ENCODE peak calls at places on chromosomes 13 and 19, in six cellular contexts. K, P, Y, O, N and H are unnamed samples. For H3K4me1, the result is how much of the 10 kb centered on the place peaks cover.

GRCh38 chr13:109821038-109821545 is 34.7 kb upstream of the IRS2 start:
- DNase-seq in Y (no peak), K (no peak), N (no peak), O (no peak), P (no peak), H (no peak)

GRCh38 chr19:48842744-48843162 is 6.5 kb upstream of the HSD17B14 start:
- DNase-seq in P (peak), K (no peak), Y (peak), O (peak), N (peak), H (peak)

GRCh38 chr19:51181913-51182419 is 39.9 kb downstream of the SIGLEC7 start:
- DNase-seq in P (peak), N (no peak), K (no peak), O (no peak), Y (no peak), H (peak)

GRCh38 chr13:22861958-22862466 is 318.8 kb upstream of the SGCG start:
- DNase-seq in Y (no peak), P (no peak), O (no peak), K (no peak), N (no peak), H (no peak)

GRCh38 chr13:80577951-80578670 is 237.2 kb upstream of the SPRY2 start:
- DNase-seq in K (no peak), N (no peak), P (peak), Y (no peak), O (no peak), H (no peak)

GRCh38 chr13:93233997-93234416 is 7.4 kb downstream of the GPC6 start:
- DNase-seq in O (no peak), P (peak), K (no peak), Y (no peak), N (no peak), H (no peak)

GRCh38 chr19:51111606-51112005 is 3.4 kb upstream of the CTU1 start:
- DNase-seq in O (no peak), P (peak), K (no peak), Y (no peak), N (no peak), H (no peak)

GRCh38 chr13:41821195-41821594 is 139.7 kb downstream of the VWA8 start:
- DNase-seq in P (no peak), K (no peak), Y (no peak), O (no peak), N (no peak), H (no peak)

GRCh38 chr13:113458218-113459065 is 5.2 kb upstream of the ADPRHL1 start:
- DNase-seq in N (peak), Y (no peak), O (no peak), P (peak), K (no peak), H (peak)

GRCh38 chr19:18484992-18485391 is 36.9 kb downstream of the ELL start:
- DNase-seq in O (no peak), K (no peak), N (no peak), P (no peak), Y (no peak), H (no peak)
- H3K4me1 ChIP-seq in O (under half), K (under half), N (under half), P (under half), Y (half or more), H (half or more)

GRCh38 chr19:1087813-1088418 is 7.3 kb downstream of the POLR2E start:
- DNase-seq in P (no peak), N (no peak), K (no peak), Y (peak), O (no peak), H (peak)
- H3K27ac ChIP-seq in P (no peak), N (no peak), K (no peak), Y (no peak), O (peak), H (peak)

DNA sequence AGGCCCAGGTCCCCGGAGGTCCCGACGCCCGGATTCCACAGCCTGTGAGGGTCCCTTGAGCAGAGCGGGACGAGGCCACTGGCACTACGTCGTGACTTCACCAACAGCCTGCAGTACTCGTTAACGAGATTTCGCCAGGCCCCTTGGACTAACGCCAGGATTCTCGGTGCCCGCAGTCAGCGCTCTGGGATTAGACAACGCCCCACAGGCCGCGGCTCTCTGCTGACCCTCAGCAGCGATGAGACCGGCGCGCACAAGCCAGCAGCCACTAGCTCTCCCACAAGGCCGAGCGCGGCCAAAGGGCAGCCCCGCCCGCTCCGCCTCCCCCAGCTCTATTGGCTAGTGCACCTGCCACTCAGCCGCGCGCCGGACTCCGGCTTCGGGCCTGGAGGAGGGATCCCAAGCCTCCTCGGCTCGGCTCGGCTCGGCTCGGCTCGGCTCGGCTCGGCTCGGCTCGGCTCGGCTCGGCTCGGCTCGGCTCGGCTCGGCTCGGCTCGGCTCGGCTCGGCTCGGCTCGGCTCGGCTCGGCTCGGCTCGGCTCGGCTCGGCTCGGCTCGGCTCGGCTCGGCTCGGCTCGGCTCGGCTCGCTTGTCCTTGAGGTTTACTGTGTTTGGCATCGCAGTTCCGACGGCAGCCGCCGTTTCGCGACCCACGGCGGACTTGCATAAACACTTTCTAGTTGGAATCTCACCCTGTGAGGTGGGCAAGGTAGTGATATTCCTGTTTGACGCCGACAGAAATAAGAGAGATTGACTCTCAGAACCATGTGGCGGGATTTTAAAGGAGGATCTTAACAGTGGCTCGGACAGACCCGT is 231.7 kb upstream of the SERP2 start:
- DNase-seq in P (peak), K (peak), Y (peak), O (peak), N (peak), H (peak)
- TF ChIP-seq CTCF in P (no peak), K (no peak), Y (peak), O (no peak), N (no peak), H (no peak)

DNA sequence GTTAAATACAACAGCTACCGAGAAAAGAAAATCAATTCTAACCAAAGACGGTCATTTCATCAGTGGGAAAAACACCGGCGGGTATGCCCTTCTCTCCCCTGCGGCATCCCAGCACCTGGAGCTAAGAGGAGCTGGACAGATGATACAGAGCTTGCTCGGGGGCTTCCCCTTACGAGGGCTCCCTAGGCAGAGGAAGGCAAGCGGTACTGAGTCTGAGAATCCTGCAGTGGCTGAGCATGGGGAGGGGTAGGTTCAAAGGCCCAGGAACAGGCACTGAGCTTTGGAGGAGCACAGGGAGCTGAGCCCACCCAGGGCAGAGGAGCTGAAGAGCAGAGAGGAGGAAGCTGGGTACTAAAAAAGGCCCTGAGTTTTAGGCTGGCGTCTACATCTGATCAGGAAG is 12.7 kb downstream of the STK24 start:
- DNase-seq in P (no peak), O (no peak), Y (no peak), N (no peak), K (no peak), H (no peak)
- H3K4me1 ChIP-seq in P (under half), O (under half), Y (under half), N (under half), K (under half), H (under half)

GRCh38 chr13:95222733-95223018 is 78.6 kb downstream of the ABCC4 start:
- DNase-seq in O (no peak), N (no peak), Y (no peak), P (no peak), K (no peak), H (no peak)

GRCh38 chr13:95226051-95226450 is 75.2 kb downstream of the ABCC4 start:
- DNase-seq in Y (no peak), P (no peak), O (no peak), K (no peak), N (no peak), H (no peak)

GRCh38 chr13:95226476-95226875 is 74.8 kb downstream of the ABCC4 start:
- DNase-seq in P (no peak), K (no peak), O (no peak), N (no peak), Y (no peak), H (no peak)

GRCh38 chr13:95221991-95222732 is 79.1 kb downstream of the ABCC4 start:
- DNase-seq in K (no peak), P (no peak), N (no peak), Y (no peak), O (no peak), H (no peak)

GRCh38 chr13:95224064-95224463 is 77.2 kb downstream of the ABCC4 start:
- DNase-seq in P (no peak), Y (no peak), N (no peak), O (no peak), K (no peak), H (no peak)
- H3K27ac ChIP-seq in P (no peak), Y (no peak), N (no peak), O (no peak), K (no peak), H (no peak)